ENCODE peak calls at places on chromosomes 6 and 20, in ten cellular contexts. E, S, O, G, R, B, T, Q, V and F are unnamed samples.

GRCh38 chr6:162728177-162728571 is 400 bp downstream of the PACRG start:
- DNase-seq in G (no peak), E (no peak), Q (no peak), O (no peak), R (no peak), S (no peak), B (no peak), T (no peak), V (peak), F (no peak)

GRCh38 chr20:33250666-33251065 is 14.9 kb downstream of the BPIFA1 start:
- DNase-seq in Q (no peak), V (no peak), B (no peak), S (no peak), O (no peak), T (no peak), R (no peak), E (no peak), G (no peak), F (no peak)

GRCh38 chr6:169411722-169412121 is 158.1 kb upstream of the THBS2 start:
- DNase-seq in S (no peak), O (no peak), Q (no peak), B (no peak), T (no peak), R (no peak), G (no peak), E (no peak), V (no peak), F (no peak)

GRCh38 chr6:30767158-30767943 is 23.0 kb upstream of the IER3 start:
- DNase-seq in S (no peak), R (no peak), O (no peak), B (no peak), G (no peak), Q (no peak), T (no peak), V (no peak), E (no peak), F (no peak)

GRCh38 chr6:68716605-68717004 is 81.5 kb downstream of the ADGRB3 start:
- DNase-seq in S (no peak), G (no peak), Q (no peak), V (no peak), B (no peak), T (no peak), O (no peak), E (no peak), R (no peak), F (no peak)

GRCh38 chr6:17200395-17200794 is 80.8 kb upstream of the RBM24 start:
- DNase-seq in S (no peak), O (no peak), R (no peak), Q (no peak), V (no peak), B (no peak), T (no peak), E (no peak), G (no peak), F (no peak)

GRCh38 chr6:15536201-15536955 is 126.5 kb downstream of the DTNBP1 start:
- DNase-seq in T (no peak), R (no peak), G (no peak), O (no peak), S (peak), Q (peak), V (no peak), E (no peak), B (no peak), F (no peak)

GRCh38 chr20:2847802-2848201 is 7.3 kb downstream of the VPS16 start:
- DNase-seq in T (no peak), S (no peak), B (no peak), V (no peak), O (no peak), Q (no peak), R (no peak), G (no peak), E (no peak), F (no peak)

GRCh38 chr6:340991-341827 is 48.9 kb downstream of the DUSP22 start:
- DNase-seq in R (no peak), S (no peak), T (peak), V (no peak), G (no peak), Q (no peak), B (no peak), O (no peak), E (no peak), F (no peak)

GRCh38 chr6:88077305-88077704 is 29.7 kb downstream of the SPACA1 start:
- DNase-seq in V (no peak), G (no peak), E (no peak), O (no peak), R (no peak), T (no peak), S (no peak), B (no peak), Q (no peak), F (no peak)

GRCh38 chr20:39762716-39763115 is 800.6 kb downstream of the DHX35 start:
- DNase-seq in T (no peak), S (no peak), E (no peak), O (no peak), G (no peak), Q (no peak), V (no peak), R (no peak), B (no peak), F (no peak)

GRCh38 chr6:138258991-138259390 is 40.7 kb upstream of the PBOV1 start:
- DNase-seq in B (no peak), O (no peak), S (no peak), R (no peak), T (no peak), Q (no peak), G (no peak), E (no peak), V (no peak), F (no peak)

GRCh38 chr20:50221501-50222323 is 31.1 kb downstream of the CEBPB start:
- DNase-seq in O (peak), S (peak), E (no peak), R (no peak), T (no peak), B (no peak), G (no peak), V (no peak), Q (peak), F (no peak)

GRCh38 chr6:39441301-39441700 is 118.8 kb upstream of the KCNK16 start:
- DNase-seq in B (no peak), S (no peak), G (no peak), V (no peak), O (no peak), Q (no peak), T (no peak), R (no peak), E (no peak), F (no peak)

GRCh38 chr6:142306736-142307135 is 4.9 kb downstream of the ADGRG6 start:
- DNase-seq in T (no peak), O (no peak), E (no peak), Q (no peak), V (no peak), R (no peak), S (no peak), G (no peak), B (no peak), F (no peak)

GRCh38 chr6:26284537-26285142 is 80.4 kb upstream of the BTN3A2 start:
- DNase-seq in Q (peak), R (no peak), T (peak), E (peak), O (peak), V (peak), G (no peak), B (peak), S (peak), F (no peak)

GRCh38 chr6:41705996-41706835 is 29.2 kb downstream of the TFEB start:
- DNase-seq in V (peak), Q (peak), R (peak), O (peak), S (peak), G (no peak), T (no peak), B (peak), E (peak), F (no peak)

GRCh38 chr20:35191419-35191818 is 19.5 kb downstream of the PROCR start:
- DNase-seq in S (no peak), V (no peak), G (no peak), R (no peak), O (no peak), E (no peak), Q (no peak), T (no peak), B (no peak), F (no peak)

GRCh38 chr6:132058975-132059374 is 107.8 kb upstream of the CCN2 start:
- DNase-seq in O (peak), R (no peak), E (no peak), B (no peak), G (no peak), T (no peak), V (peak), S (no peak), Q (peak), F (no peak)

GRCh38 chr20:11891827-11892521 is 25.7 kb upstream of the BTBD3 start:
- DNase-seq in G (peak), V (peak), Q (peak), T (no peak), B (peak), S (peak), E (peak), R (peak), O (peak), F (peak)

GRCh38 chr20:64116016-64116415 is 8.7 kb upstream of the NPBWR2 start:
- DNase-seq in T (no peak), B (no peak), G (no peak), S (no peak), V (no peak), O (no peak), E (no peak), Q (no peak), R (no peak), F (no peak)

GRCh38 chr6:159110013-159110412 is 59.2 kb upstream of the FNDC1 start:
- DNase-seq in E (no peak), R (peak), B (peak), G (no peak), T (no peak), S (peak), O (peak), Q (peak), V (no peak), F (no peak)

GRCh38 chr6:133456934-133457333 is 215.8 kb downstream of the EYA4 start:
- DNase-seq in Q (no peak), R (no peak), G (no peak), S (no peak), O (no peak), T (no peak), B (no peak), E (no peak), V (no peak), F (no peak)

GRCh38 chr6:85065831-85066230 is 301.4 kb upstream of the TBX18 start:
- DNase-seq in T (no peak), R (no peak), Q (no peak), B (no peak), O (no peak), S (no peak), G (no peak), E (no peak), V (no peak), F (no peak)

GRCh38 chr6:154408906-154409500 is 52.4 kb upstream of the IPCEF1 start:
- DNase-seq in V (no peak), T (no peak), Q (peak), B (no peak), O (peak), G (no peak), E (no peak), R (peak), S (no peak), F (no peak)

GRCh38 chr6:43923376-43924221 is 153.6 kb downstream of the VEGFA start:
- DNase-seq in R (no peak), O (peak), T (no peak), B (no peak), G (no peak), V (no peak), E (no peak), Q (peak), S (no peak), F (no peak)

GRCh38 chr20:56924976-56925695 is 296.0 kb downstream of the TFAP2C start:
- DNase-seq in R (peak), O (no peak), G (no peak), V (no peak), E (no peak), B (peak), T (peak), Q (no peak), S (no peak), F (no peak)

GRCh38 chr6:24994812-24995211 is 59.1 kb upstream of the RIPOR2 start:
- DNase-seq in V (no peak), B (no peak), T (no peak), S (no peak), R (no peak), G (no peak), Q (no peak), O (no peak), E (no peak), F (no peak)

GRCh38 chr20:61316351-61316750 is 64.3 kb downstream of the CDH4 start:
- DNase-seq in G (no peak), V (no peak), E (no peak), T (no peak), R (no peak), S (no peak), O (no peak), Q (no peak), B (no peak), F (no peak)

GRCh38 chr20:56157530-56158203 is 90.9 kb upstream of the MC3R start:
- DNase-seq in G (no peak), Q (no peak), E (no peak), V (no peak), O (no peak), R (no peak), T (no peak), B (no peak), S (no peak), F (no peak)

GRCh38 chr6:116983375-116983774 is 106.3 kb downstream of the RFX6 start:
- DNase-seq in O (no peak), V (no peak), B (no peak), T (no peak), R (no peak), S (no peak), E (no peak), Q (no peak), G (no peak), F (no peak)

GRCh38 chr6:90421656-90422055 is 125.0 kb upstream of the BACH2 start:
- DNase-seq in R (no peak), O (no peak), T (no peak), V (no peak), Q (no peak), G (no peak), S (no peak), B (no peak), E (no peak), F (no peak)

GRCh38 chr20:8398289-8399051 is 266.4 kb downstream of the PLCB1 start:
- DNase-seq in V (no peak), E (no peak), T (no peak), O (no peak), B (peak), R (no peak), G (no peak), Q (no peak), S (no peak), F (no peak)
- TF ChIP-seq CTCF in V (no peak), E (no peak), T (no peak), O (no peak), B (peak), R (no peak), G (no peak), Q (no peak), S (no peak), F (peak)

GRCh38 chr6:52500268-52501129 is 76.4 kb downstream of the TRAM2 start:
- DNase-seq in T (no peak), E (no peak), V (no peak), R (no peak), O (no peak), S (no peak), G (no peak), B (no peak), Q (no peak), F (no peak)

GRCh38 chr6:52499681-52500239 is 77.1 kb downstream of the TRAM2 start:
- DNase-seq in T (no peak), O (no peak), G (no peak), V (no peak), Q (no peak), S (no peak), R (no peak), E (no peak), B (no peak), F (no peak)

GRCh38 chr6:52499026-52499425 is 77.8 kb downstream of the TRAM2 start:
- DNase-seq in Q (peak), O (peak), B (no peak), R (no peak), T (no peak), S (no peak), V (no peak), G (no peak), E (no peak), F (no peak)

GRCh38 chr6:52497652-52498408 is 77.7 kb downstream of the EFHC1 start:
- DNase-seq in G (no peak), S (peak), R (no peak), T (no peak), V (peak), E (no peak), B (no peak), Q (peak), O (peak), F (no peak)

GRCh38 chr6:52498538-52499017 is 78.3 kb downstream of the TRAM2 start:
- DNase-seq in T (no peak), E (no peak), V (no peak), G (no peak), O (no peak), S (no peak), Q (peak), R (no peak), B (no peak), F (no peak)
- H3K4me3 ChIP-seq in T (no peak), E (no peak), V (no peak), G (no peak), O (no peak), S (no peak), Q (no peak), R (no peak), B (no peak), F (no peak)

DNA sequence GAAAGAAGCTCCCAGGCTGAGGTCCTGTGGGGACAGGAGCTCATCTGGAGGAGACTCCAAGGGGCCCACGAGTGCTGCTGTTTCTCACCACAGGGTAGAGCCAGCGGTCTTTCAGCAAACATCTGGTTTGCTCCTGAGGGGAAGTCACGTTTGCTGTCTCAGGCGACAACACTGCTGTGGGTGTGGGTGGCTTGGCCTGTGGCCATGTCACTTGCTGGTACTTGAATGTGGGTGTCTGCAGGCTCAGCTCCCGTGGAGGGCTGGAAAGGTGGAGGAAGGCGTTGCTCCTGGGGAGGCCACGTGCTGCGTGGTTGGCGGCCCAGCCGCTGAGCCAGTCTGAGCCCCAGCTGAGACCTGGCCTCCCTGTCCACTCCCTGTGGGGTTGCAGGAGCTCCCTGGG is 52.8 kb upstream of the MPC1 start:
- DNase-seq in G (no peak), B (peak), S (no peak), O (no peak), V (no peak), E (no peak), R (no peak), T (no peak), Q (no peak), F (no peak)
- TF ChIP-seq CTCF in G (no peak), B (peak), S (no peak), O (no peak), V (no peak), E (no peak), R (no peak), T (no peak), Q (no peak), F (no peak)

DNA sequence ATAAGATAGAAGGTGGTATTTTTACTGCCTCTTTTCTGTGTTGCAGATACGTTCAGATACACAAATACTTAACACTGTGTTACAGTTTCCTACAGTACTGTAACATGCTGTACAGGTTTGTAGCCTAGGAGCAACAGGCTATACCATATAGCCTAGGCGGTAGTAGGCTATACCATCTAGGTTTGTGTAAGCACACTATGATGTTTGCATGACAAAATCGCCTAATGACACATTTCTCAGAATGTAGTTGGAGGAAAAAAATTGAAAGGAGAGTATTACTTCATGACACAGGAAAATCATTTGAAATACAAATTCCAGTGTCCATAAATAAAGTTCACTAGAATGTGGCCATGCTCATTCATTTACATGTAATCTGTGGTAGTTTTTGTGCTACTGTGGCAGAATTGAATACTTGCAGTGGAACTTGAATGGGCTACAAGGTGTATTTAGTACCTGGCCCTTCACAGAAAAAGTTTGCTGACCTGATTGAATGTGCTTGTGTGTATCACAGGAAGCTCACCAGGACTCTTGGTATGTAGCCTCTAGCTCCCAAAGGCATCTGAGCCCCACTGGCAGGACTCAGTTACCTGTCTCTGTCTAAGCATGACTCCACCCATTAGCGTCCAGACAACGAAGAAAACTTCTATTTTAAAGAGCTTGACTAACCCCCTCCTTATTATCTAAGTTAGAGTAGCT is 18.8 kb downstream of the TOP1 start:
- DNase-seq in E (no peak), G (no peak), S (no peak), V (no peak), B (no peak), Q (no peak), O (no peak), T (no peak), R (no peak), F (no peak)
- H3K4me3 ChIP-seq in E (no peak), G (no peak), S (no peak), V (no peak), B (no peak), Q (no peak), O (no peak), T (peak), R (no peak), F (peak)